ENCODE peak calls at places on chromosomes 12 and 14, in nine cellular contexts. One of them, this sample, is unnamed.

GRCh38 chr12:50764861-50765324 is 992 bp downstream of the ATF1 start:
- DNase-seq in GM12891: no peak
- DNase-seq in gastrocnemius medialis: peak; percentile 47
- DNase-seq in right lobe of liver: no peak
- DNase-seq in prostate gland: no peak
- DNase-seq in ovary: no peak
- DNase-seq in HCT116: no peak
- DNase-seq in adrenal gland: no peak
- DNase-seq in thyroid gland: peak; percentile 16
- DNase-seq in this sample: peak; percentile 76

GRCh38 chr12:111404362-111405148 is 1.2 kb upstream of the SH2B3 start:
- DNase-seq in thyroid gland: peak; percentile 40
- DNase-seq in ovary: peak; percentile 67
- DNase-seq in right lobe of liver: no peak
- DNase-seq in gastrocnemius medialis: peak; percentile 23
- DNase-seq in HCT116: no peak
- DNase-seq in adrenal gland: peak; percentile 51
- DNase-seq in prostate gland: no peak
- DNase-seq in GM12891: no peak
- DNase-seq in this sample: peak; percentile 80

GRCh38 chr12:14841761-14842160 is 1.6 kb downstream of the ART4 start:
- DNase-seq in GM12891: no peak
- DNase-seq in HCT116: no peak
- DNase-seq in right lobe of liver: peak; percentile 62
- DNase-seq in adrenal gland: peak; percentile 67
- DNase-seq in thyroid gland: peak; percentile 77
- DNase-seq in gastrocnemius medialis: peak; percentile 56
- DNase-seq in prostate gland: peak; percentile 78
- DNase-seq in ovary: no peak
- DNase-seq in this sample: peak; percentile 25

GRCh38 chr14:83164016-83164415 is 1630.4 kb upstream of the SEL1L start:
- DNase-seq in GM12891: no peak
- DNase-seq in thyroid gland: no peak
- DNase-seq in right lobe of liver: no peak
- DNase-seq in adrenal gland: no peak
- DNase-seq in prostate gland: no peak
- DNase-seq in gastrocnemius medialis: no peak
- DNase-seq in ovary: no peak
- DNase-seq in HCT116: no peak
- DNase-seq in this sample: no peak

GRCh38 chr12:98870521-98870920 is 225.4 kb downstream of the APAF1 start:
- DNase-seq in HCT116: no peak
- DNase-seq in adrenal gland: no peak
- DNase-seq in gastrocnemius medialis: no peak
- DNase-seq in prostate gland: no peak
- DNase-seq in ovary: no peak
- DNase-seq in thyroid gland: no peak
- DNase-seq in GM12891: no peak
- DNase-seq in right lobe of liver: no peak
- DNase-seq in this sample: no peak

GRCh38 chr14:35416108-35416750 is 11.7 kb upstream of the NFKBIA start:
- DNase-seq in gastrocnemius medialis: no peak
- DNase-seq in HCT116: no peak
- DNase-seq in ovary: no peak
- DNase-seq in GM12891: no peak
- DNase-seq in prostate gland: no peak
- DNase-seq in adrenal gland: no peak
- DNase-seq in thyroid gland: no peak
- DNase-seq in right lobe of liver: no peak
- DNase-seq in this sample: no peak

GRCh38 chr12:123269395-123269892 is 2.2 kb downstream of the CDK2AP1 start:
- DNase-seq in thyroid gland: peak; percentile 59
- DNase-seq in HCT116: no peak
- DNase-seq in prostate gland: peak; percentile 62
- DNase-seq in ovary: peak; percentile 66
- DNase-seq in GM12891: peak; percentile 68
- DNase-seq in gastrocnemius medialis: peak; percentile 33
- DNase-seq in right lobe of liver: peak; percentile 72
- DNase-seq in adrenal gland: peak; percentile 68
- DNase-seq in this sample: peak; percentile 78

GRCh38 chr12:48542300-48542928 is 17.0 kb downstream of the OR8S1 start:
- DNase-seq in HCT116: peak; percentile 23
- DNase-seq in GM12891: no peak
- DNase-seq in right lobe of liver: peak; percentile 48
- DNase-seq in thyroid gland: peak; percentile 28
- DNase-seq in gastrocnemius medialis: no peak
- DNase-seq in prostate gland: no peak
- DNase-seq in ovary: no peak
- DNase-seq in adrenal gland: peak; percentile 27
- DNase-seq in this sample: peak; percentile 27

GRCh38 chr14:103232338-103232808 is 101.7 kb upstream of the EIF5 start:
- DNase-seq in right lobe of liver: no peak
- DNase-seq in GM12891: no peak
- DNase-seq in prostate gland: no peak
- DNase-seq in ovary: no peak
- DNase-seq in gastrocnemius medialis: no peak
- DNase-seq in thyroid gland: no peak
- DNase-seq in adrenal gland: no peak
- DNase-seq in HCT116: no peak
- DNase-seq in this sample: no peak

GRCh38 chr14:100566586-100566985 is 20.6 kb downstream of the BEGAIN start:
- DNase-seq in adrenal gland: no peak
- DNase-seq in HCT116: no peak
- DNase-seq in GM12891: no peak
- DNase-seq in right lobe of liver: no peak
- DNase-seq in thyroid gland: no peak
- DNase-seq in prostate gland: no peak
- DNase-seq in gastrocnemius medialis: no peak
- DNase-seq in ovary: no peak
- DNase-seq in this sample: no peak

GRCh38 chr14:100566119-100566518 is 21.1 kb downstream of the BEGAIN start:
- DNase-seq in right lobe of liver: no peak
- DNase-seq in HCT116: no peak
- DNase-seq in gastrocnemius medialis: no peak
- DNase-seq in GM12891: no peak
- DNase-seq in adrenal gland: no peak
- DNase-seq in prostate gland: peak; percentile 23
- DNase-seq in ovary: no peak
- DNase-seq in thyroid gland: no peak
- DNase-seq in this sample: no peak

GRCh38 chr14:100568164-100568997 is 18.8 kb downstream of the BEGAIN start:
- DNase-seq in GM12891: no peak
- DNase-seq in prostate gland: no peak
- DNase-seq in right lobe of liver: no peak
- DNase-seq in HCT116: no peak
- DNase-seq in gastrocnemius medialis: no peak
- DNase-seq in adrenal gland: no peak
- DNase-seq in thyroid gland: no peak
- DNase-seq in ovary: no peak
- DNase-seq in this sample: no peak

GRCh38 chr14:100567877-100568163 is 19.4 kb downstream of the BEGAIN start:
- DNase-seq in GM12891: no peak
- DNase-seq in right lobe of liver: no peak
- DNase-seq in ovary: no peak
- DNase-seq in HCT116: no peak
- DNase-seq in adrenal gland: no peak
- DNase-seq in prostate gland: no peak
- DNase-seq in gastrocnemius medialis: no peak
- DNase-seq in thyroid gland: no peak
- DNase-seq in this sample: no peak

GRCh38 chr14:100567009-100567876 is 20.0 kb downstream of the BEGAIN start:
- DNase-seq in GM12891: no peak
- DNase-seq in adrenal gland: no peak
- DNase-seq in prostate gland: no peak
- DNase-seq in ovary: no peak
- DNase-seq in thyroid gland: no peak
- DNase-seq in gastrocnemius medialis: no peak
- DNase-seq in HCT116: no peak
- DNase-seq in right lobe of liver: no peak
- DNase-seq in this sample: no peak
- TF ChIP-seq POLR2A in GM12891: no peak
- TF ChIP-seq POLR2A in adrenal gland: no peak
- TF ChIP-seq POLR2A in prostate gland: peak; percentile 20
- TF ChIP-seq POLR2A in ovary: no peak
- TF ChIP-seq POLR2A in thyroid gland: no peak
- TF ChIP-seq POLR2A in gastrocnemius medialis: no peak
- TF ChIP-seq POLR2A in HCT116: no peak
- TF ChIP-seq POLR2A in right lobe of liver: no peak
- TF ChIP-seq POLR2A in this sample: no peak

DNA sequence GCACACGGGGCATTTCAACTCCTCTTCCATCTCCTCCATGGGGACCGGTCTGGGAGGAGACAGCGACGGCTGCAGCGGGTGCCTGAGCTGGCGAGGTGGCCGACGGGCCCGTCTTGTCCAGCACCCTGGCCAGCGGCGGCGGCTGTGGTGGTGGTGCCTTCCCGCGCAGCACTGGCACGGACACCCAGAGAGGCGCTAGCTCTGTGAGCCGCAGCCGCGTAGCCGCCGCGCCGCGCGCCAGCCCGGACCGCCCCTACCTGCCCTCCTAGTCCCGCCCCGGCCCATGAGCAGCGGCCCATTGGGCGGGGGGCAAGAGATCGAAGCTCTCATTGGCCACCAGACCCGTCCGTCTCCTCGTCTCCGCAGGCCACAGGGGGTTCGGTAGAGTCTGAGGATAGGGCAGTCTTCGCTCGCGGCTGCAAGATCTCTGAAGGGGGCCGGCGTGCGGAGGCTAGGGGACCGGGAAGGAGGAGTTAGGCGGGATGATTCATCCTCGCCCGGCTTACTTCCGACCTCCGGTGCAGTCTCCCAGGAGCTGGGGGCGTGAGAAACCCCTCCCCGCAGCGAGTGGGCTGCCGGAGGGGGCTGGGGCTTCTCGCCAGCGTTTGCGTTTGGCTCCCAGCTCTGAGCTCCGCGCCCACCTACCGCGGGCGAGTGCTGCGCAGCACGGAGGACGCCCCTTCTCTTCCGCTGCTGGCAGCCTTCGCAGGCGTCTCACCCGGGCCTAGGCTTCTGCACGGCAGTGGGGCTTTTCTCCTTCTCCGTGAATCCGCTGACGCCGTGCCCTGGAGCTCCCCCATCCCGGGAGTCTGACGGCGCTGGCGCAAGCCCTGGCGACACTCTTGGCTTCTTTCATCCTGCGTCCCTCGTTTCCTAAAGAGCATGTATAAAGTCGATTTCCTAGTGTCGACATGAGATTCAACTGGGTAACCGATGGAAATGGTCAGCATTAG is at the start of gene TRIM9:
- DNase-seq in right lobe of liver: peak; percentile 96
- DNase-seq in GM12891: peak; percentile 97
- DNase-seq in thyroid gland: peak; percentile 92
- DNase-seq in ovary: peak; percentile 96
- DNase-seq in HCT116: peak; percentile 95
- DNase-seq in prostate gland: peak; percentile 95
- DNase-seq in gastrocnemius medialis: peak; percentile 90
- DNase-seq in adrenal gland: peak; percentile 97
- DNase-seq in this sample: peak; percentile 72
- TF ChIP-seq POLR2A in right lobe of liver: no peak
- TF ChIP-seq POLR2A in GM12891: no peak
- TF ChIP-seq POLR2A in thyroid gland: peak; percentile 60
- TF ChIP-seq POLR2A in ovary: peak; percentile 26
- TF ChIP-seq POLR2A in HCT116: no peak
- TF ChIP-seq POLR2A in prostate gland: peak; percentile 30
- TF ChIP-seq POLR2A in gastrocnemius medialis: peak; percentile 46
- TF ChIP-seq POLR2A in adrenal gland: peak; percentile 64
- TF ChIP-seq POLR2A in this sample: no peak

DNA sequence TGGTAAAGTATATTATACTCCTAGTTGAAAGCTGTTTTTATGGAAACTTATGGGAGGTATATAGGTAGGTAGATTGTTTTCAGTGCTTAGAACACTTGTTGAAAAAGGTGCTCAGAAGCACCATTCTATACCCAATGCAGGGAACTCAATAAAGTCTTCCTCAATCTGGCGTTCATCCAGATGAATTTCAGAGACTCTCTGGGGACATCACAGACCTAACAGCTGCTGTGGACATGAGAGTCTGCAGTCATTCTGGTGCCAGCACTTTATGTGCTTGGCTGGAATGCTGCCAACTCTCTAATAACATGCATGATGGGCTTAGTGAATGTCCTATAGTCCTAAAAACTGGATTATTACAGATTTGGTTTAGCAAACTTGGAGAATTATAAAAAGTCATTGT is 115.9 kb downstream of the NTN4 start:
- DNase-seq in prostate gland: no peak
- DNase-seq in ovary: no peak
- DNase-seq in HCT116: no peak
- DNase-seq in gastrocnemius medialis: no peak
- DNase-seq in right lobe of liver: no peak
- DNase-seq in adrenal gland: no peak
- DNase-seq in thyroid gland: no peak
- DNase-seq in GM12891: no peak
- DNase-seq in this sample: no peak
- TF ChIP-seq POLR2A in prostate gland: no peak
- TF ChIP-seq POLR2A in ovary: no peak
- TF ChIP-seq POLR2A in HCT116: no peak
- TF ChIP-seq POLR2A in gastrocnemius medialis: no peak
- TF ChIP-seq POLR2A in right lobe of liver: no peak
- TF ChIP-seq POLR2A in adrenal gland: no peak
- TF ChIP-seq POLR2A in thyroid gland: no peak
- TF ChIP-seq POLR2A in GM12891: no peak
- TF ChIP-seq POLR2A in this sample: no peak

DNA sequence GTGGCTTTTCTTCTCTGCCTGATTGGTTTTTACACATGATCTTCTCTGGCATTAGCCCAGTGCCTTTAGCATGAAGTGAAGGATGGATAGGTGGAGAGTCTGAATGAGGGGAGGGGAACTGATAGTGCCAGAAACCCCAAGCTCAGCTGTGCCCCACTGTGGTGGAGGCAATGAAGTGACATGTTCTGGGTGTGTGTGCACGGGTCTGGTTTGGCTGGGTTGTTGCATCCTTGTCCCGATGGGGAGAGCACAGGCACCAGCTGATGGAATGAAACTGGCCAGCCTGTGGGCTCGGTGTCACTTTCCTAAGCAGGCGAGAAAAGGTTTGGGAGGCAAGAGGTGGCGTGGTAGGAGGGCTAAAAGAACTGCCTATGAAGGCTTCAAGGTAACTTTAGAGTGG is 65.3 kb downstream of the CACNA1C start:
- DNase-seq in gastrocnemius medialis: no peak
- DNase-seq in ovary: no peak
- DNase-seq in thyroid gland: no peak
- DNase-seq in GM12891: no peak
- DNase-seq in adrenal gland: no peak
- DNase-seq in HCT116: no peak
- DNase-seq in prostate gland: no peak
- DNase-seq in right lobe of liver: no peak
- DNase-seq in this sample: no peak
- TF ChIP-seq POLR2A in gastrocnemius medialis: no peak
- TF ChIP-seq POLR2A in ovary: no peak
- TF ChIP-seq POLR2A in thyroid gland: no peak
- TF ChIP-seq POLR2A in GM12891: no peak
- TF ChIP-seq POLR2A in adrenal gland: no peak
- TF ChIP-seq POLR2A in HCT116: no peak
- TF ChIP-seq POLR2A in prostate gland: no peak
- TF ChIP-seq POLR2A in right lobe of liver: no peak
- TF ChIP-seq POLR2A in this sample: no peak

DNA sequence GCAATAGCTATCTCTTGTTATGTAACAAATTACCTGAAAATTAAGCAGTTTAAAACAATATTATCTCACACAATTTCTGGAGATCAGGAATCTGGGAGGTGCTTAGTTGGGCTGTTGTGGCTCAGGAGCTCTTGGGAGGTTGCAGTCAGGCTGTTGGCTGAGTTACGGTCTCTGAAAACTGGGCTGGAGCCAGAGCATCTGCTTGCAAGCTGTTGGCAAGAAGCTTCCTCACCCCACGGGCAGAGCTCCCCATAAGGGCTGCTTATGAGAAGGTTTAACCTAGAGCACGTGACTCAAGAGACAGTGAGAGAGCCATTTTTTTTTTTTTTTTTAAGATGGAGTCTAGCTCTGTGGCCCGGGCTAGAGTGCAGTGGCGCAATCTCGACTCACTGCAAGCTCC is 346.8 kb downstream of the ATP23 start:
- DNase-seq in right lobe of liver: no peak
- DNase-seq in thyroid gland: no peak
- DNase-seq in GM12891: no peak
- DNase-seq in prostate gland: no peak
- DNase-seq in gastrocnemius medialis: no peak
- DNase-seq in adrenal gland: no peak
- DNase-seq in ovary: no peak
- DNase-seq in HCT116: no peak
- DNase-seq in this sample: no peak
- TF ChIP-seq POLR2A in right lobe of liver: no peak
- TF ChIP-seq POLR2A in thyroid gland: no peak
- TF ChIP-seq POLR2A in GM12891: no peak
- TF ChIP-seq POLR2A in prostate gland: no peak
- TF ChIP-seq POLR2A in gastrocnemius medialis: no peak
- TF ChIP-seq POLR2A in adrenal gland: no peak
- TF ChIP-seq POLR2A in ovary: no peak
- TF ChIP-seq POLR2A in HCT116: no peak
- TF ChIP-seq POLR2A in this sample: no peak

This sample was measured in erythroblast.